ENCODE peak calls at places on chromosomes 13 and 19, in five cellular contexts. One of them, this sample, is unnamed.

GRCh38 chr13:80050252-80050651 is 290.7 kb downstream of the SPRY2 start:
- DNase-seq in endothelial cell of umbilical vein: peak
- DNase-seq in K562: no peak
- DNase-seq in HepG2: no peak
- DNase-seq in GM12878: no peak
- DNase-seq in this sample: no peak

GRCh38 chr13:28451482-28452217 is 43.3 kb downstream of the FLT1 start:
- DNase-seq in endothelial cell of umbilical vein: peak
- DNase-seq in K562: peak
- DNase-seq in HepG2: no peak
- DNase-seq in GM12878: no peak
- DNase-seq in this sample: no peak

GRCh38 chr13:43611631-43612416 is 174.9 kb downstream of the ENOX1 start:
- DNase-seq in endothelial cell of umbilical vein: no peak
- DNase-seq in K562: no peak
- DNase-seq in HepG2: no peak
- DNase-seq in GM12878: no peak
- DNase-seq in this sample: no peak

GRCh38 chr13:100565291-100565690 is 23.3 kb downstream of the GGACT start:
- DNase-seq in endothelial cell of umbilical vein: no peak
- DNase-seq in K562: no peak
- DNase-seq in HepG2: peak
- DNase-seq in GM12878: no peak
- DNase-seq in this sample: no peak

GRCh38 chr19:35442091-35442490 is 6.0 kb upstream of the FFAR2 start:
- DNase-seq in endothelial cell of umbilical vein: no peak
- DNase-seq in K562: no peak
- DNase-seq in HepG2: no peak
- DNase-seq in GM12878: no peak
- DNase-seq in this sample: no peak

GRCh38 chr13:95643009-95643408 is 1.5 kb downstream of the DZIP1 start:
- DNase-seq in endothelial cell of umbilical vein: peak
- DNase-seq in K562: no peak
- DNase-seq in HepG2: no peak
- DNase-seq in GM12878: no peak
- DNase-seq in this sample: no peak

GRCh38 chr19:31337007-31337914 is 12.0 kb downstream of the TSHZ3 start:
- DNase-seq in endothelial cell of umbilical vein: no peak
- DNase-seq in K562: no peak
- DNase-seq in HepG2: no peak
- DNase-seq in GM12878: no peak
- DNase-seq in this sample: no peak

GRCh38 chr13:47945738-47946137 is 55.3 kb downstream of the SUCLA2 start:
- DNase-seq in endothelial cell of umbilical vein: no peak
- DNase-seq in K562: no peak
- DNase-seq in HepG2: peak
- DNase-seq in GM12878: no peak
- DNase-seq in this sample: no peak

GRCh38 chr13:106088094-106088493 is 447.4 kb downstream of the EFNB2 start:
- DNase-seq in endothelial cell of umbilical vein: no peak
- DNase-seq in K562: no peak
- DNase-seq in HepG2: no peak
- DNase-seq in GM12878: no peak
- DNase-seq in this sample: no peak

GRCh38 chr13:21971662-21972635 is 301.1 kb downstream of the FGF9 start:
- DNase-seq in endothelial cell of umbilical vein: no peak
- DNase-seq in K562: no peak
- DNase-seq in HepG2: no peak
- DNase-seq in GM12878: no peak
- DNase-seq in this sample: no peak

GRCh38 chr13:28067526-28067925 is 32.9 kb downstream of the FLT3 start:
- DNase-seq in endothelial cell of umbilical vein: no peak
- DNase-seq in K562: no peak
- DNase-seq in HepG2: no peak
- DNase-seq in GM12878: no peak
- DNase-seq in this sample: no peak

GRCh38 chr19:41876847-41877489 is at the start of gene CD79A:
- DNase-seq in endothelial cell of umbilical vein: no peak
- DNase-seq in K562: no peak
- DNase-seq in HepG2: no peak
- DNase-seq in GM12878: peak
- DNase-seq in this sample: no peak

GRCh38 chr13:108561152-108561551 is 68.3 kb upstream of the MYO16 start:
- DNase-seq in endothelial cell of umbilical vein: no peak
- DNase-seq in K562: no peak
- DNase-seq in HepG2: no peak
- DNase-seq in GM12878: no peak
- DNase-seq in this sample: peak

GRCh38 chr13:94617389-94618000 is 15.8 kb downstream of the GPR180 start:
- DNase-seq in endothelial cell of umbilical vein: peak
- DNase-seq in K562: peak
- DNase-seq in HepG2: peak
- DNase-seq in GM12878: no peak
- DNase-seq in this sample: no peak

GRCh38 chr19:13430790-13431582 is 75.3 kb downstream of the CACNA1A start:
- DNase-seq in endothelial cell of umbilical vein: peak
- DNase-seq in K562: peak
- DNase-seq in HepG2: peak
- DNase-seq in GM12878: no peak
- DNase-seq in this sample: peak

GRCh38 chr13:80483157-80483556 is 142.2 kb upstream of the SPRY2 start:
- DNase-seq in endothelial cell of umbilical vein: no peak
- DNase-seq in K562: no peak
- DNase-seq in HepG2: no peak
- DNase-seq in GM12878: no peak
- DNase-seq in this sample: no peak

GRCh38 chr19:54949412-54949811 is 2.1 kb upstream of the NLRP7 start:
- DNase-seq in endothelial cell of umbilical vein: no peak
- DNase-seq in K562: no peak
- DNase-seq in HepG2: no peak
- DNase-seq in GM12878: no peak
- DNase-seq in this sample: no peak

GRCh38 chr13:96020155-96020575 is 33.0 kb downstream of the UGGT2 start:
- DNase-seq in endothelial cell of umbilical vein: peak
- DNase-seq in K562: peak
- DNase-seq in HepG2: peak
- DNase-seq in GM12878: peak
- DNase-seq in this sample: peak

GRCh38 chr19:53879145-53880037 is 2.6 kb upstream of the PRKCG start:
- DNase-seq in endothelial cell of umbilical vein: peak
- DNase-seq in K562: peak
- DNase-seq in HepG2: peak
- DNase-seq in GM12878: no peak
- DNase-seq in this sample: peak

GRCh38 chr19:14023404-14024235 is 4.3 kb upstream of the RLN3 start:
- DNase-seq in endothelial cell of umbilical vein: peak
- DNase-seq in K562: peak
- DNase-seq in HepG2: peak
- DNase-seq in GM12878: no peak
- DNase-seq in this sample: peak

GRCh38 chr19:55603581-55604292 is 1.7 kb upstream of the ZNF865 start:
- DNase-seq in endothelial cell of umbilical vein: no peak
- DNase-seq in K562: no peak
- DNase-seq in HepG2: no peak
- DNase-seq in GM12878: no peak
- DNase-seq in this sample: no peak

GRCh38 chr19:38658462-38659306 is 11.2 kb downstream of the ACTN4 start:
- DNase-seq in endothelial cell of umbilical vein: peak
- DNase-seq in K562: no peak
- DNase-seq in HepG2: peak
- DNase-seq in GM12878: no peak
- DNase-seq in this sample: peak

GRCh38 chr13:59274958-59275727 is 888.6 kb downstream of the DIAPH3 start:
- DNase-seq in endothelial cell of umbilical vein: peak
- DNase-seq in K562: no peak
- DNase-seq in HepG2: no peak
- DNase-seq in GM12878: peak
- DNase-seq in this sample: no peak

GRCh38 chr19:47467914-47468313 is 3.8 kb downstream of the SLC8A2 start:
- DNase-seq in endothelial cell of umbilical vein: no peak
- DNase-seq in K562: no peak
- DNase-seq in HepG2: no peak
- DNase-seq in GM12878: no peak
- DNase-seq in this sample: no peak

GRCh38 chr19:16325161-16325527 is 518 bp downstream of the KLF2 start:
- DNase-seq in endothelial cell of umbilical vein: peak
- DNase-seq in K562: peak
- DNase-seq in HepG2: no peak
- DNase-seq in GM12878: no peak
- DNase-seq in this sample: no peak

GRCh38 chr19:50414850-50415660 is 3.7 kb upstream of the SPIB start:
- DNase-seq in endothelial cell of umbilical vein: peak
- DNase-seq in K562: peak
- DNase-seq in HepG2: peak
- DNase-seq in GM12878: no peak
- DNase-seq in this sample: peak

GRCh38 chr19:18743281-18743825 is 47.8 kb downstream of the COMP start:
- DNase-seq in endothelial cell of umbilical vein: peak
- DNase-seq in K562: peak
- DNase-seq in HepG2: no peak
- DNase-seq in GM12878: no peak
- DNase-seq in this sample: no peak

DNA sequence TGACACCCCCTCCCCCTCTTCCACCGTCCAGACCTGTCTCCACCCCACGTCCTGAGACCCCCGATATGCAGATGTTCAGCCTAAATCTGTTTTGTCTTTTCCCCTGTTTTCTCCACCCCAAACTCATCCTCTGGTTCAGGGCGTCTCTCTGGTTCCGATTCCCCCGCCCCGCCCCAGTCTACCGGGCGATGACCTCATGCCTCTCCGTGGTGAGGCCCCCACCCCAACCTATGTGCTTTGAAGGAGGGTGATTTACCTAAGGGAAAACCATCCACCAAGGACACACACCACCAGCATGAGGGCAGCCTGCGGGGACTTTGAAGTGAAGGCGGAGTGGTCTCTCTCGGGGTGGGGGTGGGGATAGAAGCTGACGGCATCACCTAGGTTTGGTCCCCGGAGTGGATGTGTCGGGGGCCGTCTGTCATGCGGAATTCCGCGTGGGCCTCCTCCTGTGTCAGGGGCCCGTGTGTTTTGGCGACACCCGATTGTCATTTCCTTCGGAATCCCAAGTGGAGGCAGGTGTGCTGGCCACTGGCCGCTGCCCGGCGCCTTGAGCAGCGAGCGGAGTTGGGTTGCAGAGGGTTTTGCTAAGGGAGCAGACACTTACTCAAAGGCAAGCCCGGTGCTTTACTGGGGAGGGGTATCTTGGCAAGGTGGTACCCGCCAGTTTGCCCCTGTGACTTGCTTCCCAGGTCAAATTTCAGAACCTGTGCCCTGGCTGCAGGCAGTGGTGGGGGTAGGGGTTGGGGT is 1.4 kb downstream of the FZR1 start:
- DNase-seq in endothelial cell of umbilical vein: peak
- DNase-seq in K562: peak
- DNase-seq in HepG2: peak
- DNase-seq in GM12878: no peak
- DNase-seq in this sample: no peak
- H3K4me2 ChIP-seq in endothelial cell of umbilical vein: peak
- H3K4me2 ChIP-seq in K562: peak
- H3K4me2 ChIP-seq in HepG2: peak
- H3K4me2 ChIP-seq in GM12878: peak
- H3K4me2 ChIP-seq in this sample: peak

GRCh38 chr19:51567583-51567982 is 3.5 kb upstream of the ZNF175 start:
- DNase-seq in endothelial cell of umbilical vein: no peak
- DNase-seq in K562: no peak
- DNase-seq in HepG2: no peak
- DNase-seq in GM12878: no peak
- DNase-seq in this sample: no peak

GRCh38 chr19:51564791-51565190 is 6.3 kb upstream of the ZNF175 start:
- DNase-seq in endothelial cell of umbilical vein: no peak
- DNase-seq in K562: peak
- DNase-seq in HepG2: no peak
- DNase-seq in GM12878: no peak
- DNase-seq in this sample: no peak

GRCh38 chr19:51566489-51567100 is 4.5 kb upstream of the ZNF175 start:
- DNase-seq in endothelial cell of umbilical vein: no peak
- DNase-seq in K562: no peak
- DNase-seq in HepG2: no peak
- DNase-seq in GM12878: no peak
- DNase-seq in this sample: no peak

GRCh38 chr19:51568456-51568855 is 2.6 kb upstream of the ZNF175 start:
- DNase-seq in endothelial cell of umbilical vein: no peak
- DNase-seq in K562: no peak
- DNase-seq in HepG2: no peak
- DNase-seq in GM12878: no peak
- DNase-seq in this sample: no peak

DNA sequence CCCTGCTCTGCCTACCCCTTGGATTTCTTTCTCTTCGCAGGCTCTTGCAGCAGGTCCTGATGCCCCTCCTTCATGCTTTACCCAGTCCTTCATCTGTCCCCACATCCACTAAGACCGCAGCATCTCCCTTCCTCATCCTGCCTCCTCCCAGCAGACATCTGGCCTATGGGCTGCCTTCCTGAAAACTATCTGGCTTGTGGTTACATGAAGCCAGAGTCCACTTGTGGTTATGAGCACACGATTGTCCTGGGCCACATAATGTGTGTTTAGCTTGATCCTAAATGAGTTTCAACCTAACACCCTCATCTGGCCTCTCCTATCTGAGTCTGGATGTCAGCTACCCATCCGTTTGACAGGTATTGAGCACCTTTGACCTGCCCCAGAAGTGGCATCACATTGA is 5.5 kb upstream of the ZNF175 start:
- DNase-seq in endothelial cell of umbilical vein: no peak
- DNase-seq in K562: no peak
- DNase-seq in HepG2: no peak
- DNase-seq in GM12878: no peak
- DNase-seq in this sample: no peak
- TF ChIP-seq MYC in endothelial cell of umbilical vein: no peak
- TF ChIP-seq MYC in K562: no peak
- TF ChIP-seq MYC in HepG2: no peak
- TF ChIP-seq MYC in GM12878: no peak
- TF ChIP-seq MYC in this sample: no peak

GRCh38 chr19:32422435-32422834 is 16.9 kb downstream of the DPY19L3 start:
- DNase-seq in endothelial cell of umbilical vein: no peak
- DNase-seq in K562: no peak
- DNase-seq in HepG2: no peak
- DNase-seq in GM12878: no peak
- DNase-seq in this sample: no peak
- H3K4me2 ChIP-seq in endothelial cell of umbilical vein: peak
- H3K4me2 ChIP-seq in K562: peak
- H3K4me2 ChIP-seq in HepG2: no peak
- H3K4me2 ChIP-seq in GM12878: no peak
- H3K4me2 ChIP-seq in this sample: no peak

GRCh38 chr13:98481511-98481951 is 95.4 kb downstream of the STK24 start:
- DNase-seq in endothelial cell of umbilical vein: no peak
- DNase-seq in K562: no peak
- DNase-seq in HepG2: no peak
- DNase-seq in GM12878: no peak
- DNase-seq in this sample: no peak

GRCh38 chr13:98482476-98483444 is 94.1 kb downstream of the STK24 start:
- DNase-seq in endothelial cell of umbilical vein: peak
- DNase-seq in K562: no peak
- DNase-seq in HepG2: no peak
- DNase-seq in GM12878: no peak
- DNase-seq in this sample: no peak

GRCh38 chr13:98478134-98479129 is 98.5 kb downstream of the STK24 start:
- DNase-seq in endothelial cell of umbilical vein: peak
- DNase-seq in K562: peak
- DNase-seq in HepG2: no peak
- DNase-seq in GM12878: peak
- DNase-seq in this sample: no peak

GRCh38 chr13:98479496-98480003 is 97.4 kb downstream of the STK24 start:
- DNase-seq in endothelial cell of umbilical vein: no peak
- DNase-seq in K562: no peak
- DNase-seq in HepG2: no peak
- DNase-seq in GM12878: no peak
- DNase-seq in this sample: no peak

GRCh38 chr13:98480915-98481510 is 95.9 kb downstream of the STK24 start:
- DNase-seq in endothelial cell of umbilical vein: no peak
- DNase-seq in K562: peak
- DNase-seq in HepG2: no peak
- DNase-seq in GM12878: no peak
- DNase-seq in this sample: no peak
- TF ChIP-seq MYC in endothelial cell of umbilical vein: no peak
- TF ChIP-seq MYC in K562: no peak
- TF ChIP-seq MYC in HepG2: no peak
- TF ChIP-seq MYC in GM12878: no peak
- TF ChIP-seq MYC in this sample: no peak

This sample was measured in A549.